ENCODE peak calls at places on chromosomes 12 and 14, in eight cellular contexts. Y is breast epithelium, F is ovary, H is NB4, M is lower leg skin, W is heart left ventricle, E is transverse colon, S is uterus. T is an unnamed sample.
A peak's percentile ranks its signal among the peaks of the same experiment; 100 is the strongest.

GRCh38 chr14:64673748-64674147 is 30.5 kb upstream of the PLEKHG3 start:
- DNase-seq in Y (no peak), F (no peak), H (peak; percentile 94), M (peak; percentile 53), W (no peak), E (no peak), S (no peak), T (no peak)

GRCh38 chr12:42213023-42213422 is 25.0 kb downstream of the YAF2 start:
- DNase-seq in Y (no peak), F (no peak), H (no peak), M (no peak), W (no peak), E (peak; percentile 25), S (no peak), T (no peak)

GRCh38 chr14:73491256-73491976 is 683 bp downstream of the RIOX1 start:
- DNase-seq in Y (peak; percentile 35), F (peak; percentile 47), H (peak; percentile 78), M (peak; percentile 34), W (peak; percentile 70), E (peak; percentile 79), S (peak; percentile 55), T (peak; percentile 50)

GRCh38 chr12:124005736-124006581 is 32.9 kb downstream of the ZNF664 start:
- DNase-seq in Y (no peak), F (no peak), H (no peak), M (no peak), W (no peak), E (no peak), S (no peak), T (no peak)

GRCh38 chr14:92397140-92397815 is 74.3 kb downstream of the SLC24A4 start:
- DNase-seq in Y (no peak), F (no peak), H (no peak), M (no peak), W (no peak), E (no peak), S (no peak), T (peak; percentile 89)

GRCh38 chr14:60653388-60653690 is 4.1 kb upstream of the SIX1 start:
- DNase-seq in Y (no peak), F (no peak), H (no peak), M (no peak), W (no peak), E (no peak), S (no peak), T (no peak)

GRCh38 chr12:70180140-70180539 is 63.1 kb upstream of the CNOT2 start:
- DNase-seq in Y (no peak), F (no peak), H (no peak), M (no peak), W (no peak), E (no peak), S (no peak), T (no peak)

GRCh38 chr12:68532204-68532886 is 78.4 kb upstream of the RAP1B start:
- DNase-seq in Y (no peak), F (no peak), H (no peak), M (no peak), W (no peak), E (no peak), S (no peak), T (no peak)

GRCh38 chr12:72272731-72273498 is 745 bp downstream of the TRHDE start:
- DNase-seq in Y (no peak), F (peak; percentile 53), H (no peak), M (no peak), W (no peak), E (no peak), S (peak; percentile 21), T (no peak)

GRCh38 chr14:69038449-69039286 is 59.6 kb upstream of the ACTN1 start:
- DNase-seq in Y (no peak), F (no peak), H (no peak), M (no peak), W (no peak), E (no peak), S (peak; percentile 47), T (no peak)

GRCh38 chr14:104286496-104286895 is 148.1 kb downstream of the KIF26A start:
- DNase-seq in Y (no peak), F (peak; percentile 12), H (no peak), M (no peak), W (no peak), E (no peak), S (no peak), T (no peak)

GRCh38 chr14:91817566-91818325 is 49.6 kb downstream of the TC2N start:
- DNase-seq in Y (no peak), F (no peak), H (peak; percentile 1), M (no peak), W (no peak), E (no peak), S (no peak), T (no peak)

GRCh38 chr12:131642101-131642540 is 68.8 kb upstream of the SFSWAP start:
- DNase-seq in Y (no peak), F (no peak), H (peak; percentile 46), M (no peak), W (no peak), E (no peak), S (no peak), T (no peak)

GRCh38 chr12:91139264-91139663 is 28.0 kb upstream of the LUM start:
- DNase-seq in Y (no peak), F (no peak), H (no peak), M (no peak), W (no peak), E (no peak), S (no peak), T (no peak)

GRCh38 chr14:104101651-104102281 is 16.3 kb downstream of the ASPG start:
- DNase-seq in Y (no peak), F (no peak), H (no peak), M (no peak), W (peak; percentile 15), E (peak; percentile 13), S (no peak), T (no peak)

GRCh38 chr12:50763637-50764115 is at the start of gene ATF1:
- DNase-seq in Y (peak; percentile 92), F (peak; percentile 85), H (peak; percentile 98), M (peak; percentile 92), W (peak; percentile 93), E (peak; percentile 93), S (peak; percentile 90), T (peak; percentile 87)
- TF ChIP-seq POLR2A in Y (no peak), F (peak; percentile 81), H (peak; percentile 85), M (no peak), W (no peak), E (peak; percentile 83), S (no peak), T (peak; percentile 94)

GRCh38 chr14:77161011-77161410 is 19.4 kb upstream of the ZDHHC22 start:
- DNase-seq in Y (no peak), F (no peak), H (no peak), M (no peak), W (no peak), E (no peak), S (no peak), T (no peak)
- TF ChIP-seq POLR2A in Y (no peak), F (no peak), H (no peak), M (no peak), W (no peak), E (no peak), S (no peak), T (no peak)

GRCh38 chr12:89353823-89354629 is 1.7 kb upstream of the DUSP6 start:
- DNase-seq in Y (peak; percentile 80), F (peak; percentile 57), H (peak; percentile 98), M (peak; percentile 59), W (peak; percentile 88), E (peak; percentile 90), S (peak; percentile 62), T (peak; percentile 59)
- TF ChIP-seq POLR2A in Y (no peak), F (no peak), H (no peak), M (no peak), W (no peak), E (peak; percentile 85), S (no peak), T (peak; percentile 15)

GRCh38 chr12:9754984-9755383 is 5.7 kb downstream of the CD69 start:
- DNase-seq in Y (no peak), F (no peak), H (no peak), M (no peak), W (no peak), E (no peak), S (no peak), T (no peak)
- TF ChIP-seq POLR2A in Y (no peak), F (no peak), H (no peak), M (no peak), W (no peak), E (no peak), S (no peak), T (no peak)

GRCh38 chr12:7106082-7106481 is 2.9 kb downstream of the C1RL start:
- DNase-seq in Y (no peak), F (no peak), H (no peak), M (no peak), W (no peak), E (no peak), S (no peak), T (no peak)

GRCh38 chr12:7110661-7111060 is 1.6 kb upstream of the C1RL start:
- DNase-seq in Y (no peak), F (no peak), H (no peak), M (no peak), W (no peak), E (no peak), S (no peak), T (no peak)

GRCh38 chr12:7107181-7108041 is 1.6 kb downstream of the C1RL start:
- DNase-seq in Y (no peak), F (no peak), H (no peak), M (no peak), W (no peak), E (no peak), S (no peak), T (no peak)

GRCh38 chr12:7108928-7109920 is at the start of gene C1RL:
- DNase-seq in Y (peak; percentile 90), F (peak; percentile 96), H (peak; percentile 82), M (peak; percentile 92), W (peak; percentile 90), E (peak; percentile 93), S (peak; percentile 96), T (peak; percentile 75)

DNA sequence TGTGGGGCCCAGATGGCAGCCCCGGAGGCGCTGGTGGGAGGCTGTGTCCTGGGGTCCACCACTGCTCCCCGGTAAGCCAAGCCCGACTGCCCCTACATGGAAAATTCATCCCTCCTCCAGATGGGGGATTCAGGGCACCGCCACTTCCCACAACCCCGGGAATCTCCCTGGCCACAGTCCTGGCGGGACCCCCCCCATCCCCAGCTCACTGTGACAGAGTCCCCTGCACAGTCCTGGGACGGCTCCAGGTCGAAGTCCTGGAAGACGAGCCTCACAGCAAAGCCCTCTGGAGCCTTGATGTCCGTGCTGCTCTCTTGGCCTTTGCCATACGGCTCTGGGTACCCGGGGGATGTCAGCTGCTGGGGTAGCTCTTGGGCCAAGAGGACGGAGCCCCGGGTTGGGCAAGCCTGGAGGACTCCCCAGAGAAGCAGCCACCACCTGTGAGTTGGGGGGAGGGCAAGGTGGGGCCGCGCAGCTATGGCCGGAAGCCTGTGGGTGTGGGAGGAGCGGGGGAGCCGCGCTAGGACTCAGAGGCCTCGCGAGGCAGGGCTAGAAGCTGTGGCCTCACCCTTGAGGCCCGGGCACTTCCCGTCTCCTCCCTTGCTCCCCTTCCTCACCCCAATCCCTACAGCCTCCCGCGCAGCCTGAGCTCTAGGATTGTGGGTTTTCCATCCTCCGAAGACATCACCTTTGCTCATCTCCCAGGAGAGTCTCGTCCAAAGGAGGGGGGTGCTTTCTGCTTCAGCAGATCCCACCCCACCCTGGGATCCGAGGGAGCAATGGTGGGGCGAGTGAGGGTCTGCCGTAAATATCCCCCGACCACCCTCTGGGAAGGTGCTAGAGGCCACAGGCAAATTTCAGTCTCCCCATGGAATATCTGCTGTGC is 729 bp downstream of the C1RL start:
- DNase-seq in Y (peak; percentile 70), F (peak; percentile 81), H (peak; percentile 92), M (peak; percentile 53), W (peak; percentile 82), E (peak; percentile 88), S (peak; percentile 79), T (peak; percentile 89)
- TF ChIP-seq POLR2A in Y (peak; percentile 77), F (peak; percentile 58), H (peak; percentile 26), M (no peak), W (no peak), E (peak; percentile 88), S (peak; percentile 47), T (peak; percentile 60)

GRCh38 chr12:113422030-113422900 is at the start of gene SDSL:
- DNase-seq in Y (peak; percentile 36), F (peak; percentile 64), H (peak; percentile 99), M (peak; percentile 62), W (peak; percentile 75), E (peak; percentile 74), S (peak; percentile 27), T (peak; percentile 94)
- TF ChIP-seq POLR2A in Y (no peak), F (no peak), H (peak; percentile 74), M (no peak), W (no peak), E (peak; percentile 56), S (no peak), T (peak; percentile 63)